ENCODE peak calls at places on chromosomes 7 and 10, in ten cellular contexts. One of them, this sample, is unnamed.

GRCh38 chr7:47461161-47461560 is 120.8 kb downstream of the TNS3 start:
- DNase-seq in aorta: peak; percentile 87
- DNase-seq in activated T-cell treated with anti-CD3 and anti-CD28 coated beads, Interleukin-2, amount 50 U/mL, for 1 hour: no peak
- DNase-seq in T-helper 2 cell: no peak
- DNase-seq in T-helper 9 cell: no peak
- DNase-seq in AG04449: peak; percentile 28
- DNase-seq in ELF-1: no peak
- DNase-seq in iPS DF 6.9: no peak
- DNase-seq in HT1080: no peak
- DNase-seq in NCI-H1105: no peak
- DNase-seq in this sample: no peak

GRCh38 chr7:120588411-120588810 is 269.5 kb downstream of the TSPAN12 start:
- DNase-seq in aorta: no peak
- DNase-seq in activated T-cell treated with anti-CD3 and anti-CD28 coated beads, Interleukin-2, amount 50 U/mL, for 1 hour: no peak
- DNase-seq in T-helper 2 cell: no peak
- DNase-seq in T-helper 9 cell: no peak
- DNase-seq in AG04449: no peak
- DNase-seq in ELF-1: no peak
- DNase-seq in iPS DF 6.9: no peak
- DNase-seq in HT1080: no peak
- DNase-seq in NCI-H1105: no peak
- DNase-seq in this sample: no peak

GRCh38 chr10:26952094-26952493 is 91.3 kb upstream of the ABI1 start:
- DNase-seq in aorta: no peak
- DNase-seq in activated T-cell treated with anti-CD3 and anti-CD28 coated beads, Interleukin-2, amount 50 U/mL, for 1 hour: no peak
- DNase-seq in T-helper 2 cell: no peak
- DNase-seq in T-helper 9 cell: no peak
- DNase-seq in AG04449: no peak
- DNase-seq in ELF-1: no peak
- DNase-seq in iPS DF 6.9: no peak
- DNase-seq in HT1080: no peak
- DNase-seq in NCI-H1105: no peak
- DNase-seq in this sample: no peak

GRCh38 chr7:116404389-116404788 is 95.1 kb upstream of the CAV2 start:
- DNase-seq in aorta: no peak
- DNase-seq in activated T-cell treated with anti-CD3 and anti-CD28 coated beads, Interleukin-2, amount 50 U/mL, for 1 hour: no peak
- DNase-seq in T-helper 2 cell: no peak
- DNase-seq in T-helper 9 cell: no peak
- DNase-seq in AG04449: no peak
- DNase-seq in ELF-1: no peak
- DNase-seq in iPS DF 6.9: no peak
- DNase-seq in HT1080: no peak
- DNase-seq in NCI-H1105: no peak
- DNase-seq in this sample: no peak

GRCh38 chr7:35869810-35870209 is 69.0 kb downstream of the SEPTIN7 start:
- DNase-seq in aorta: no peak
- DNase-seq in activated T-cell treated with anti-CD3 and anti-CD28 coated beads, Interleukin-2, amount 50 U/mL, for 1 hour: no peak
- DNase-seq in T-helper 2 cell: no peak
- DNase-seq in T-helper 9 cell: no peak
- DNase-seq in AG04449: peak; percentile 67
- DNase-seq in ELF-1: no peak
- DNase-seq in iPS DF 6.9: no peak
- DNase-seq in HT1080: no peak
- DNase-seq in NCI-H1105: no peak
- DNase-seq in this sample: no peak

GRCh38 chr7:453597-454306 is 65.9 kb downstream of the PDGFA start:
- DNase-seq in aorta: no peak
- DNase-seq in activated T-cell treated with anti-CD3 and anti-CD28 coated beads, Interleukin-2, amount 50 U/mL, for 1 hour: no peak
- DNase-seq in T-helper 2 cell: no peak
- DNase-seq in T-helper 9 cell: no peak
- DNase-seq in AG04449: no peak
- DNase-seq in ELF-1: no peak
- DNase-seq in iPS DF 6.9: no peak
- DNase-seq in HT1080: no peak
- DNase-seq in NCI-H1105: no peak
- DNase-seq in this sample: no peak

GRCh38 chr7:106957766-106958165 is 86.7 kb upstream of the PRKAR2B start:
- DNase-seq in aorta: no peak
- DNase-seq in activated T-cell treated with anti-CD3 and anti-CD28 coated beads, Interleukin-2, amount 50 U/mL, for 1 hour: no peak
- DNase-seq in T-helper 2 cell: no peak
- DNase-seq in T-helper 9 cell: no peak
- DNase-seq in AG04449: no peak
- DNase-seq in ELF-1: peak; percentile 73
- DNase-seq in iPS DF 6.9: no peak
- DNase-seq in HT1080: peak; percentile 6
- DNase-seq in NCI-H1105: no peak
- DNase-seq in this sample: no peak

GRCh38 chr10:125003146-125003900 is 61.4 kb downstream of the ZRANB1 start:
- DNase-seq in aorta: peak; percentile 68
- DNase-seq in activated T-cell treated with anti-CD3 and anti-CD28 coated beads, Interleukin-2, amount 50 U/mL, for 1 hour: no peak
- DNase-seq in T-helper 2 cell: no peak
- DNase-seq in T-helper 9 cell: no peak
- DNase-seq in AG04449: no peak
- DNase-seq in ELF-1: no peak
- DNase-seq in iPS DF 6.9: no peak
- DNase-seq in HT1080: no peak
- DNase-seq in NCI-H1105: no peak
- DNase-seq in this sample: no peak

GRCh38 chr10:110706690-110707098 is 62.6 kb downstream of the RBM20 start:
- DNase-seq in aorta: no peak
- DNase-seq in activated T-cell treated with anti-CD3 and anti-CD28 coated beads, Interleukin-2, amount 50 U/mL, for 1 hour: no peak
- DNase-seq in T-helper 2 cell: no peak
- DNase-seq in T-helper 9 cell: no peak
- DNase-seq in AG04449: peak; percentile 89
- DNase-seq in ELF-1: peak; percentile 63
- DNase-seq in iPS DF 6.9: no peak
- DNase-seq in HT1080: peak; percentile 79
- DNase-seq in NCI-H1105: no peak
- DNase-seq in this sample: no peak

GRCh38 chr7:34373940-34374339 is 284.1 kb upstream of the NPSR1 start:
- DNase-seq in aorta: no peak
- DNase-seq in activated T-cell treated with anti-CD3 and anti-CD28 coated beads, Interleukin-2, amount 50 U/mL, for 1 hour: no peak
- DNase-seq in T-helper 2 cell: no peak
- DNase-seq in T-helper 9 cell: no peak
- DNase-seq in AG04449: no peak
- DNase-seq in ELF-1: no peak
- DNase-seq in iPS DF 6.9: no peak
- DNase-seq in HT1080: no peak
- DNase-seq in NCI-H1105: no peak
- DNase-seq in this sample: no peak

GRCh38 chr10:77844177-77844576 is 82.4 kb downstream of the DLG5 start:
- DNase-seq in aorta: peak; percentile 26
- DNase-seq in activated T-cell treated with anti-CD3 and anti-CD28 coated beads, Interleukin-2, amount 50 U/mL, for 1 hour: no peak
- DNase-seq in T-helper 2 cell: no peak
- DNase-seq in T-helper 9 cell: no peak
- DNase-seq in AG04449: no peak
- DNase-seq in ELF-1: no peak
- DNase-seq in iPS DF 6.9: no peak
- DNase-seq in HT1080: no peak
- DNase-seq in NCI-H1105: no peak
- DNase-seq in this sample: no peak

GRCh38 chr10:1151071-1152033 is 95.2 kb downstream of the WDR37 start:
- DNase-seq in aorta: no peak
- DNase-seq in activated T-cell treated with anti-CD3 and anti-CD28 coated beads, Interleukin-2, amount 50 U/mL, for 1 hour: no peak
- DNase-seq in T-helper 2 cell: no peak
- DNase-seq in T-helper 9 cell: no peak
- DNase-seq in AG04449: no peak
- DNase-seq in ELF-1: no peak
- DNase-seq in iPS DF 6.9: no peak
- DNase-seq in HT1080: peak; percentile 18
- DNase-seq in NCI-H1105: no peak
- DNase-seq in this sample: no peak

GRCh38 chr10:131891196-131891928 is 9.4 kb upstream of the PPP2R2D start:
- DNase-seq in aorta: peak; percentile 64
- DNase-seq in activated T-cell treated with anti-CD3 and anti-CD28 coated beads, Interleukin-2, amount 50 U/mL, for 1 hour: no peak
- DNase-seq in T-helper 2 cell: no peak
- DNase-seq in T-helper 9 cell: no peak
- DNase-seq in AG04449: no peak
- DNase-seq in ELF-1: peak; percentile 68
- DNase-seq in iPS DF 6.9: no peak
- DNase-seq in HT1080: peak; percentile 79
- DNase-seq in NCI-H1105: no peak
- DNase-seq in this sample: no peak

GRCh38 chr10:31118561-31118960 is 86.9 kb upstream of the ZNF438 start:
- DNase-seq in aorta: no peak
- DNase-seq in activated T-cell treated with anti-CD3 and anti-CD28 coated beads, Interleukin-2, amount 50 U/mL, for 1 hour: no peak
- DNase-seq in T-helper 2 cell: no peak
- DNase-seq in T-helper 9 cell: no peak
- DNase-seq in AG04449: no peak
- DNase-seq in ELF-1: no peak
- DNase-seq in iPS DF 6.9: no peak
- DNase-seq in HT1080: no peak
- DNase-seq in NCI-H1105: no peak
- DNase-seq in this sample: no peak

GRCh38 chr10:86287966-86288579 is 78.5 kb downstream of the GRID1 start:
- DNase-seq in aorta: no peak
- DNase-seq in activated T-cell treated with anti-CD3 and anti-CD28 coated beads, Interleukin-2, amount 50 U/mL, for 1 hour: no peak
- DNase-seq in T-helper 2 cell: no peak
- DNase-seq in T-helper 9 cell: no peak
- DNase-seq in AG04449: no peak
- DNase-seq in ELF-1: no peak
- DNase-seq in iPS DF 6.9: no peak
- DNase-seq in HT1080: no peak
- DNase-seq in NCI-H1105: no peak
- DNase-seq in this sample: no peak

GRCh38 chr7:24825931-24826661 is 68.8 kb upstream of the GSDME start:
- DNase-seq in aorta: no peak
- DNase-seq in activated T-cell treated with anti-CD3 and anti-CD28 coated beads, Interleukin-2, amount 50 U/mL, for 1 hour: peak; percentile 29
- DNase-seq in T-helper 2 cell: no peak
- DNase-seq in T-helper 9 cell: no peak
- DNase-seq in AG04449: no peak
- DNase-seq in ELF-1: peak; percentile 78
- DNase-seq in iPS DF 6.9: no peak
- DNase-seq in HT1080: peak; percentile 98
- DNase-seq in NCI-H1105: no peak
- DNase-seq in this sample: no peak

GRCh38 chr7:157602156-157602555 is 265.4 kb downstream of the DNAJB6 start:
- DNase-seq in aorta: peak; percentile 17
- DNase-seq in activated T-cell treated with anti-CD3 and anti-CD28 coated beads, Interleukin-2, amount 50 U/mL, for 1 hour: no peak
- DNase-seq in T-helper 2 cell: no peak
- DNase-seq in T-helper 9 cell: no peak
- DNase-seq in AG04449: no peak
- DNase-seq in ELF-1: no peak
- DNase-seq in iPS DF 6.9: no peak
- DNase-seq in HT1080: no peak
- DNase-seq in NCI-H1105: no peak
- DNase-seq in this sample: no peak

GRCh38 chr10:18886102-18886501 is 162.5 kb upstream of the MALRD1 start:
- DNase-seq in aorta: no peak
- DNase-seq in activated T-cell treated with anti-CD3 and anti-CD28 coated beads, Interleukin-2, amount 50 U/mL, for 1 hour: no peak
- DNase-seq in T-helper 2 cell: no peak
- DNase-seq in T-helper 9 cell: no peak
- DNase-seq in AG04449: no peak
- DNase-seq in ELF-1: no peak
- DNase-seq in iPS DF 6.9: no peak
- DNase-seq in HT1080: peak; percentile 3
- DNase-seq in NCI-H1105: no peak
- DNase-seq in this sample: no peak

GRCh38 chr7:108972009-108972408 is 402.3 kb downstream of the DNAJB9 start:
- DNase-seq in aorta: no peak
- DNase-seq in activated T-cell treated with anti-CD3 and anti-CD28 coated beads, Interleukin-2, amount 50 U/mL, for 1 hour: no peak
- DNase-seq in T-helper 2 cell: no peak
- DNase-seq in T-helper 9 cell: no peak
- DNase-seq in AG04449: no peak
- DNase-seq in ELF-1: no peak
- DNase-seq in iPS DF 6.9: no peak
- DNase-seq in HT1080: no peak
- DNase-seq in NCI-H1105: peak; percentile 19
- DNase-seq in this sample: no peak

This sample was measured in effector CD8-positive, alpha-beta T cell.